ENCODE peak calls at places on chromosomes 11 and 22, in six cellular contexts. Q is HCT116, E is K562, G is H1, I is HepG2, P is GM12878. N is an unnamed sample.

GRCh38 chr22:50673231-50674126 is 856 bp downstream of the SHANK3 start:
- DNase-seq in Q (no peak), E (peak), G (no peak), I (no peak), P (no peak), N (peak)

GRCh38 chr11:22670803-22671202 is 4.4 kb downstream of the GAS2 start:
- DNase-seq in Q (no peak), E (no peak), G (no peak), I (peak), P (no peak), N (no peak)

GRCh38 chr11:132430352-132431091 is 1060.1 kb downstream of the NTM start:
- DNase-seq in Q (no peak), E (no peak), G (no peak), I (no peak), P (no peak), N (no peak)

GRCh38 chr11:79221417-79222130 is 219.3 kb downstream of the TENM4 start:
- DNase-seq in Q (no peak), E (no peak), G (no peak), I (no peak), P (no peak), N (no peak)

GRCh38 chr22:23511627-23512347 is 68.3 kb downstream of the IGLL1 start:
- DNase-seq in Q (no peak), E (no peak), G (no peak), I (no peak), P (no peak), N (no peak)

GRCh38 chr22:46079093-46079860 is 71.0 kb upstream of the PPARA start:
- DNase-seq in Q (no peak), E (no peak), G (no peak), I (no peak), P (no peak), N (peak)

GRCh38 chr11:40370821-40371616 is 1088.4 kb downstream of the LRRC4C start:
- DNase-seq in Q (no peak), E (no peak), G (no peak), I (no peak), P (no peak), N (no peak)

GRCh38 chr11:63882555-63883242 is 34.3 kb downstream of the RCOR2 start:
- DNase-seq in Q (no peak), E (no peak), G (no peak), I (no peak), P (no peak), N (peak)

GRCh38 chr22:18059473-18059872 is 18.3 kb upstream of the PEX26 start:
- DNase-seq in Q (no peak), E (no peak), G (no peak), I (no peak), P (no peak), N (no peak)

GRCh38 chr22:29609139-29609538 is 5.7 kb downstream of the NF2 start:
- DNase-seq in Q (no peak), E (peak), G (no peak), I (peak), P (no peak), N (no peak)

GRCh38 chr11:130070109-130070828 is 575 bp downstream of the APLP2 start:
- DNase-seq in Q (no peak), E (peak), G (no peak), I (no peak), P (no peak), N (peak)

GRCh38 chr22:49016909-49017768 is 810.5 kb downstream of the BRD1 start:
- DNase-seq in Q (no peak), E (no peak), G (no peak), I (no peak), P (no peak), N (no peak)

GRCh38 chr22:47918276-47918928 is 1156.0 kb downstream of the TBC1D22A start:
- DNase-seq in Q (no peak), E (no peak), G (no peak), I (no peak), P (peak), N (no peak)

GRCh38 chr11:12800032-12800671 is 125.9 kb downstream of the TEAD1 start:
- DNase-seq in Q (peak), E (peak), G (no peak), I (peak), P (no peak), N (no peak)

GRCh38 chr11:111836766-111837165 is 34.6 kb downstream of the ALG9 start:
- DNase-seq in Q (no peak), E (no peak), G (no peak), I (no peak), P (peak), N (no peak)

GRCh38 chr11:329886-330253 is 9.2 kb upstream of the IFITM3 start:
- DNase-seq in Q (no peak), E (no peak), G (no peak), I (no peak), P (no peak), N (no peak)

GRCh38 chr11:65425105-65425970 is 2.7 kb downstream of the NEAT1 start:
- DNase-seq in Q (peak), E (no peak), G (no peak), I (no peak), P (no peak), N (no peak)

GRCh38 chr11:65427691-65428577 is 5.3 kb downstream of the NEAT1 start:
- DNase-seq in Q (peak), E (no peak), G (no peak), I (no peak), P (no peak), N (no peak)

GRCh38 chr11:65425971-65426838 is 3.6 kb downstream of the NEAT1 start:
- DNase-seq in Q (peak), E (no peak), G (no peak), I (no peak), P (no peak), N (no peak)

GRCh38 chr11:65428578-65429068 is 6.0 kb downstream of the NEAT1 start:
- DNase-seq in Q (no peak), E (no peak), G (no peak), I (no peak), P (no peak), N (no peak)

DNA sequence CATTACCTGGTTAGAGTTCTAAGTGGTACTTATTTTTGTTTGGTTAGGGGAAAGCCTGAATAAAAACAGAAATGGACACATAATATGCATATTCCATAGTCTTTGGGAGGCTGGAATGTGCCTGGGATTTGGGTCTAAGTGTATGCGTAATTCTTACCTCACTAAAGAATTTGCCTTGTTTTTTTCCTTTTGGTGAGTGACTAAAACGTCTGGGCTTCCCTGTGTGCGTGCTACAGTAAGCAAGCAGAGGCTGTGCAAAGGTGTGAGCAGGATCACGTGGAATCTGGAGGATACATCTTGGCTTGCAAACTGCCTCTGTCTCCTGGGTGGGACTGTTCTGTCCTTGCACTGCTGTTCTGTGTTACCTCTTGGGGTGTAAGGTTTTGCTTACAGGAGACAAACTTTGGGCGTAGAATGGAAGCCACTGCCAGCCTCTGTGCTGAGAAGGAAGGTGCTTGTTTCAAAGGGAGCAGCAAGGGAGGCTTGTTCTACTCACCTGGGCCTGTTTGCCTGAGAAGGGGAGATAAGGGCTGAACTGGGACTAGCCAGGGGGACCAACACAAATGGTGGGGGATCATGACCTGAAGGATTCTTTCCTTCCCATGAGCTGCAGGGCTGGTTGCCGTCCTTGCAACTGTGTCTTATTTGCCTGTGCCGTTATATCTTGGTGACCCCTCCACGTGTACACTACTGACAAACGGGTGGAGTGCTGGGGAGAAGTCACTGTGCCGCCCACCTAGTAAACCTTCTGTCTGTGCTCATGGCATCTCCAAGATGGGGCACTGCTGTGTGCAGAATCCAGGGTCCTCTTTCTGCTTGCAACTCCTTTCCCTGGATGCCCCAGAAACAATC is 4.5 kb downstream of the NEAT1 start:
- DNase-seq in Q (peak), E (no peak), G (no peak), I (no peak), P (no peak), N (no peak)
- TF ChIP-seq ATF3 in Q (no peak), E (no peak), G (no peak), I (no peak), P (no peak), N (no peak)

DNA sequence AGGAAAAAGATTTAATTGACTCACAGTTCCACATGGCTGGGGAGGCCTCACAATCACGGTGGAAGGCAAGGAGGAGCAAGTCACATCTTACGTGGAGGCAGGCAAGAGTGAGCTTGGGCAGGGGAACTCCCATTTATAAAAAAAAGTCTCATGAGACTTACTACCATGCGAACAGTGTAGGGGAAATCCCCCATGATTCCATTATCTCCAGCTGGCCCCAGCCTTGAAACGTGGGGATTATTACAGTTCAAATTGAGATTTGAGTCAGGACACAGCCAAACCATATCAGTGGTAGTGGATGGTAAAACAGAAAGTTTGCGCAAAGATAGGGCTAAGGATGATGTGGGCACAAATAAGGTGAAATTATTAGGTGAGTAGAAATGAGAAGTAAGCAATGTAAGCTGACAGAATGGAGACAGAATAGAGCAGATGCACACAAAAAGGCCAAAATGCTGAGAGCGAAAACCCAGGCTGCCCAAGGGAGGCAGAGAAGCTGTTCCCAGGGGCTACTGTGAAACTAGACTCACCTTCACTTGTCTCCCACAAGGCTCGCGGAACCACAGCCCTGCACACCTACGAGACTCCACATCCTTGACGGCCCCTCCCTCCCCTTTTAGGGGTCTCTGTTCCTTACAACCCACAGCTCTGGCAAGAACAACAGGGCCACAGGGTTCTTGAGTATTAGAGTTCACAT is 377.6 kb downstream of the CADM1 start:
- DNase-seq in Q (no peak), E (no peak), G (no peak), I (no peak), P (no peak), N (no peak)
- TF ChIP-seq ATF3 in Q (no peak), E (no peak), G (no peak), I (no peak), P (no peak), N (no peak)

GRCh38 chr11:119702261-119702591 is 26.8 kb downstream of the NECTIN1 start:
- DNase-seq in Q (no peak), E (no peak), G (no peak), I (no peak), P (no peak), N (no peak)
- TF ChIP-seq ATF3 in Q (no peak), E (no peak), G (no peak), I (no peak), P (no peak), N (no peak)

DNA sequence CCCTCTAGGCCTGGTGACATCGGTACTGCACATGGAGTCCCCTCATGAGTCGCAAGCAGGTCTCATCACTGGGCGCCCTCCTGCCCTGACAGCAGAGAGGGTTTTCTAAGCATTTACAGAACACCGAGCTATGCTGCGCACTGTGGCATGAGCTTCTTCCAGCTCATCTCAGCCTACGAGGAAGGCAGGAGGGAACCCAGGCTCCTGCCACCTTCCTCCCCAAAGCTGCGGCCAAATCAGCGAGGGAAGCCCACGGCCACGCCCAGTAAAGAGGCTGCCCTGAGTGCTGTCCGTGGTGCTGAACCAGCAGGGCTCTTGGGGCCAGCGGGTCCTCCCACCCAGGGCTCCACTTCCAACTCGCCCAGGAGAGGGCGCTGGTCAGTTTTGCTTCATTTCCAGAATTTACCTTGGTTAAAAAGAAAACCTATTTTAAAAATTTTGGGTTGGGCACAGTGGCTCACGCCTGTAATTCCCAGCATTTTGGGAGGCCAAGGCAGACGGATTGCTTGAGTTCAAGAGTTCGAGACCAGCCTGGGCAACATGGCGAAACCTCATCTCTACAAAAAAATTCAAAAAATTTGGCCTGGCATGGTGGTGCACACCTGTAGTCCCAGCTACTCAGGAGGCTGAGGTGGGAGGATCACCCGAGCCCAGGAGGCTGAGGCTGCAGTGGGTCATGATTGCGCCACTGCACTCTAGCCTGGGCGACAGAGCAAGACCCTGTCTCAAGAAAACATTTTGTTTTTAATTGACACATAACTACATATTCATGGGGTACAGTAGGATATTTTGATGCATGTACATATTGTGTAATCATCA is 34.2 kb downstream of the PHF21B start:
- DNase-seq in Q (peak), E (peak), G (peak), I (peak), P (no peak), N (peak)
- TF ChIP-seq ATF3 in Q (no peak), E (no peak), G (no peak), I (peak), P (no peak), N (peak)

GRCh38 chr22:38069372-38070249 is 12.4 kb downstream of the PICK1 start:
- DNase-seq in Q (no peak), E (peak), G (no peak), I (no peak), P (no peak), N (peak)
- TF ChIP-seq ATF3 in Q (no peak), E (no peak), G (no peak), I (no peak), P (no peak), N (no peak)

GRCh38 chr11:83355406-83355805 is 69.2 kb upstream of the CCDC90B start:
- DNase-seq in Q (no peak), E (no peak), G (no peak), I (no peak), P (no peak), N (no peak)
- TF ChIP-seq ATF3 in Q (no peak), E (no peak), G (no peak), I (no peak), P (no peak), N (no peak)

GRCh38 chr22:32532819-32533128 is 58.2 kb downstream of the FBXO7 start:
- DNase-seq in Q (no peak), E (no peak), G (no peak), I (no peak), P (no peak), N (no peak)

GRCh38 chr22:32535531-32536190 is 61.0 kb downstream of the FBXO7 start:
- DNase-seq in Q (no peak), E (no peak), G (no peak), I (no peak), P (no peak), N (no peak)

GRCh38 chr22:32531955-32532818 is 57.6 kb downstream of the FBXO7 start:
- DNase-seq in Q (no peak), E (peak), G (peak), I (peak), P (no peak), N (peak)

GRCh38 chr22:32534252-32535215 is 59.9 kb downstream of the FBXO7 start:
- DNase-seq in Q (no peak), E (no peak), G (no peak), I (peak), P (no peak), N (no peak)

DNA sequence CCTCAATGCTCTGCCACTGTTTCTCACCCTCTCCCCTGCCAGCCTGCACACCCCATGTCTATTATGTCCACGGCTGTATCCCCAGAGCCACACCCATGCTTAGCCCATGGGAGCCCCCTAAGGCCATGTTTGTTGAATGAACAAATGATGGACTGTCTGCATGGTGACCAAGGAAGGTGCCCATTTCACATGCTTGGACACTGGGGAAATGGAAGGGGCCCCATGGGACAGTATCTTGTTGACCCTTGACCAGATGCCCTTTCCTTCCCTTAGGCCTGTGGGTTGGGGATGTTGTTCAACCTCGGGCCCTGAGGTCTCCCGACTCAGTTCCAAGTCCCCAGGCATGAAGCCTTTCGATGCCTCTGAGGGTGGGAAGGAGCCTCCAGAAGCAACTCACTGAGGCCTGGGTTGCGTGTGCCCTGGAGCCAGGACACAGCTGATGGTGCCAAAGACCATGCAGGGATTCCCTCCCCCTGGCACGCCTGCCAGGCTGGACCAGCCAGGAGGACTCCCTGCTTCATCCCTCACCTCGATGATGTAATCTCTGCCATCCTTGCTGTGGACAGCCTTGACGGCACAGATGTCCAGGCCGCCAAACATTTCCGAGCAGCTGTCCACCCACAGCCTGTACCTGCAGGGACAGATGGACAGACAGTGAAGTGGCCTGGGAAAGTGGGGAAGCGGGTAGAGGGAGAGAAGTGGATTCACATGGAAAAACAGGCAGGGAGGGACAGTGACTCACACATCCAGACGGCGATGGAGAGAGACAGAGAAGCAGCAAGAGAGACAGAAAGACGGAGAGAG is 58.9 kb downstream of the FBXO7 start:
- DNase-seq in Q (no peak), E (no peak), G (no peak), I (no peak), P (no peak), N (no peak)
- TF ChIP-seq ATF3 in Q (no peak), E (no peak), G (no peak), I (peak), P (no peak), N (no peak)

N was measured in WTC11.